ENCODE peak calls at places on chromosome 14, in five cellular contexts. D is stromal cell of bone marrow; U is RPMI7951; V is HTR-8/SVneo; H is stimulated activated CD4-positive, alpha-beta T cell treated with anti-CD3 and anti-CD28 coated beads, Interleukin-2, amount 100 ng/mL, for 48 hours. T is an unnamed sample.

GRCh38 chr14:61705017-61705416 is 9.7 kb downstream of the HIF1A start:
- DNase-seq in D (no peak), U (no peak), V (no peak), H (no peak), T (no peak)

GRCh38 chr14:56116128-56116900 is 1.9 kb upstream of the PELI2 start:
- DNase-seq in D (no peak), U (no peak), V (no peak), H (no peak), T (no peak)

GRCh38 chr14:50821471-50822464 is 9.2 kb downstream of the NIN start:
- DNase-seq in D (no peak), U (no peak), V (no peak), H (no peak), T (no peak)

GRCh38 chr14:53793790-53794560 is 162.7 kb downstream of the BMP4 start:
- DNase-seq in D (no peak), U (no peak), V (no peak), H (no peak), T (peak)

GRCh38 chr14:98963610-98964009 is 308.4 kb downstream of the BCL11B start:
- DNase-seq in D (no peak), U (no peak), V (no peak), H (no peak), T (no peak)

GRCh38 chr14:37992489-37992888 is 215.2 kb upstream of the SSTR1 start:
- DNase-seq in D (no peak), U (no peak), V (no peak), H (no peak), T (no peak)

GRCh38 chr14:56341766-56342418 is 223.7 kb downstream of the PELI2 start:
- DNase-seq in D (peak), U (no peak), V (no peak), H (no peak), T (no peak)

GRCh38 chr14:96208739-96209138 is 4.1 kb downstream of the BDKRB2 start:
- DNase-seq in D (no peak), U (no peak), V (no peak), H (no peak), T (no peak)

GRCh38 chr14:52801014-52801708 is 9.8 kb upstream of the GNPNAT1 start:
- DNase-seq in D (peak), U (peak), V (no peak), H (no peak), T (peak)

GRCh38 chr14:60095781-60096450 is 4.2 kb downstream of the PCNX4 start:
- DNase-seq in D (no peak), U (no peak), V (peak), H (no peak), T (peak)

T was measured in MG63.